ENCODE peak calls at places on chromosome 1, in eight cellular contexts. Q is activated naive CD8-positive, alpha-beta T cell treated with anti-CD3 and anti-CD28 coated beads, Interleukin-2, amount 50 U/mL, for 24 hours; W is NCI-H146; L is iPS-NIHi11; B is amygdala; N is non-pigmented ciliary epithelial cell; Z is naive thymus-derived CD4-positive, alpha-beta T cell; V is tibial nerve. I is an unnamed sample.
A peak's percentile ranks its signal among the peaks of the same experiment; 100 is the strongest.

GRCh38 chr1:94864821-94865220 is 44.7 kb downstream of the SLC44A3 start:
- DNase-seq in Q (no peak), W (no peak), L (no peak), B (no peak), N (no peak), Z (no peak), V (no peak), I (no peak)

GRCh38 chr1:94207695-94208094 is 29.7 kb downstream of the ARHGAP29 start:
- DNase-seq in Q (no peak), W (no peak), L (no peak), B (no peak), N (no peak), Z (no peak), V (no peak), I (no peak)

GRCh38 chr1:202923533-202923932 is 3.5 kb downstream of the KLHL12 start:
- DNase-seq in Q (no peak), W (peak; percentile 20), L (no peak), B (no peak), N (no peak), Z (no peak), V (no peak), I (no peak)

GRCh38 chr1:30734106-30734505 is 10.7 kb upstream of the MATN1 start:
- DNase-seq in Q (no peak), W (no peak), L (no peak), B (no peak), N (no peak), Z (no peak), V (no peak), I (no peak)

GRCh38 chr1:4425892-4426291 is 228.5 kb upstream of the AJAP1 start:
- DNase-seq in Q (peak; percentile 3), W (no peak), L (peak; percentile 32), B (no peak), N (no peak), Z (no peak), V (no peak), I (no peak)

GRCh38 chr1:91712981-91713841 is 172.7 kb downstream of the TGFBR3 start:
- DNase-seq in Q (peak; percentile 54), W (no peak), L (no peak), B (no peak), N (no peak), Z (no peak), V (peak; percentile 79), I (no peak)

GRCh38 chr1:210104103-210104502 is 128.5 kb upstream of the SERTAD4 start:
- DNase-seq in Q (no peak), W (no peak), L (no peak), B (no peak), N (no peak), Z (no peak), V (no peak), I (no peak)

GRCh38 chr1:78255378-78255777 is 209.6 kb downstream of the GIPC2 start:
- DNase-seq in Q (no peak), W (no peak), L (no peak), B (no peak), N (no peak), Z (no peak), V (no peak), I (no peak)

GRCh38 chr1:226603030-226603960 is 54.7 kb downstream of the STUM start:
- DNase-seq in Q (no peak), W (no peak), L (no peak), B (peak; percentile 40), N (no peak), Z (no peak), V (peak; percentile 85), I (no peak)

GRCh38 chr1:117886101-117886795 is 43.2 kb downstream of the GDAP2 start:
- DNase-seq in Q (no peak), W (no peak), L (no peak), B (no peak), N (peak; percentile 44), Z (no peak), V (no peak), I (no peak)

GRCh38 chr1:25797939-25798338 is 2.1 kb upstream of the SELENON start:
- DNase-seq in Q (peak; percentile 57), W (no peak), L (peak; percentile 81), B (no peak), N (no peak), Z (no peak), V (no peak), I (no peak)

GRCh38 chr1:100835866-100836842 is 58.5 kb downstream of the EXTL2 start:
- DNase-seq in Q (no peak), W (no peak), L (no peak), B (no peak), N (no peak), Z (no peak), V (no peak), I (no peak)

GRCh38 chr1:234998174-234998741 is 130.4 kb downstream of the TOMM20 start:
- DNase-seq in Q (no peak), W (no peak), L (no peak), B (no peak), N (no peak), Z (no peak), V (no peak), I (no peak)

GRCh38 chr1:88612299-88612698 is 71.8 kb upstream of the PKN2 start:
- DNase-seq in Q (no peak), W (no peak), L (no peak), B (no peak), N (no peak), Z (no peak), V (no peak), I (no peak)

GRCh38 chr1:170518965-170519364 is 13.0 kb upstream of the GORAB start:
- DNase-seq in Q (no peak), W (no peak), L (no peak), B (no peak), N (no peak), Z (no peak), V (no peak), I (no peak)